ENCODE peak calls at places on chromosomes 1 and 21, in four cellular contexts. One of them, this sample, is unnamed.

GRCh38 chr1:177571485-177572076 is 398.3 kb downstream of the SEC16B start:
- DNase-seq in mesenchymal stem cell: no peak
- DNase-seq in H9: no peak
- DNase-seq in neuronal stem cell: no peak
- DNase-seq in this sample: no peak

GRCh38 chr1:207750901-207751300 is 953 bp upstream of the CD46 start:
- DNase-seq in H9: no peak
- DNase-seq in neuronal stem cell: no peak
- DNase-seq in mesenchymal stem cell: no peak
- DNase-seq in this sample: no peak

GRCh38 chr1:86502721-86503430 is 34.1 kb downstream of the CLCA1 start:
- DNase-seq in mesenchymal stem cell: no peak
- DNase-seq in neuronal stem cell: no peak
- DNase-seq in H9: peak
- DNase-seq in this sample: peak

GRCh38 chr1:196559314-196559713 is 48.9 kb downstream of the KCNT2 start:
- DNase-seq in H9: no peak
- DNase-seq in neuronal stem cell: no peak
- DNase-seq in mesenchymal stem cell: no peak
- DNase-seq in this sample: no peak

GRCh38 chr1:214259353-214259982 is 21.5 kb upstream of the SMYD2 start:
- DNase-seq in H9: no peak
- DNase-seq in mesenchymal stem cell: peak
- DNase-seq in neuronal stem cell: no peak
- DNase-seq in this sample: no peak

GRCh38 chr21:39118604-39119215 is 64.5 kb downstream of the PSMG1 start:
- DNase-seq in H9: no peak
- DNase-seq in neuronal stem cell: no peak
- DNase-seq in mesenchymal stem cell: no peak
- DNase-seq in this sample: no peak

GRCh38 chr1:179910934-179911333 is 28.8 kb downstream of the TOR1AIP1 start:
- DNase-seq in neuronal stem cell: no peak
- DNase-seq in mesenchymal stem cell: no peak
- DNase-seq in H9: no peak
- DNase-seq in this sample: no peak

GRCh38 chr21:35508389-35508888 is 459.3 kb upstream of the RUNX1 start:
- DNase-seq in H9: peak
- DNase-seq in neuronal stem cell: peak
- DNase-seq in mesenchymal stem cell: peak
- DNase-seq in this sample: peak

GRCh38 chr1:77820121-77820520 is 40.7 kb downstream of the MIGA1 start:
- DNase-seq in H9: no peak
- DNase-seq in neuronal stem cell: no peak
- DNase-seq in mesenchymal stem cell: no peak
- DNase-seq in this sample: no peak

GRCh38 chr1:222240536-222241181 is 307.2 kb downstream of the HHIPL2 start:
- DNase-seq in mesenchymal stem cell: peak
- DNase-seq in neuronal stem cell: no peak
- DNase-seq in H9: no peak
- DNase-seq in this sample: peak

GRCh38 chr1:38929476-38929875 is 12.2 kb downstream of the RHBDL2 start:
- DNase-seq in H9: peak
- DNase-seq in neuronal stem cell: peak
- DNase-seq in mesenchymal stem cell: no peak
- DNase-seq in this sample: no peak

GRCh38 chr1:225840223-225840610 is 30.3 kb downstream of the EPHX1 start:
- DNase-seq in H9: no peak
- DNase-seq in mesenchymal stem cell: no peak
- DNase-seq in neuronal stem cell: no peak
- DNase-seq in this sample: no peak

GRCh38 chr1:113307771-113308451 is 82.4 kb upstream of the MAGI3 start:
- DNase-seq in mesenchymal stem cell: peak
- DNase-seq in neuronal stem cell: no peak
- DNase-seq in H9: no peak
- DNase-seq in this sample: peak

GRCh38 chr1:151819227-151819835 is 12.3 kb downstream of the RORC start:
- DNase-seq in neuronal stem cell: no peak
- DNase-seq in H9: no peak
- DNase-seq in mesenchymal stem cell: no peak
- DNase-seq in this sample: no peak

GRCh38 chr1:235703516-235703915 is 53.9 kb upstream of the GNG4 start:
- DNase-seq in H9: no peak
- DNase-seq in neuronal stem cell: no peak
- DNase-seq in mesenchymal stem cell: no peak
- DNase-seq in this sample: no peak

GRCh38 chr1:42680921-42681683 is 1.1 kb upstream of the YBX1 start:
- DNase-seq in neuronal stem cell: no peak
- DNase-seq in mesenchymal stem cell: peak
- DNase-seq in H9: no peak
- DNase-seq in this sample: peak

GRCh38 chr1:91166106-91166712 is 144.4 kb upstream of the ZNF644 start:
- DNase-seq in neuronal stem cell: peak
- DNase-seq in H9: peak
- DNase-seq in mesenchymal stem cell: peak
- DNase-seq in this sample: peak

GRCh38 chr1:86778510-86779218 is 74.3 kb downstream of the SH3GLB1 start:
- DNase-seq in H9: no peak
- DNase-seq in mesenchymal stem cell: no peak
- DNase-seq in neuronal stem cell: no peak
- DNase-seq in this sample: peak

GRCh38 chr1:224114787-224115175 is 870 bp downstream of the FBXO28 start:
- DNase-seq in neuronal stem cell: no peak
- DNase-seq in H9: no peak
- DNase-seq in mesenchymal stem cell: peak
- DNase-seq in this sample: no peak

GRCh38 chr21:15279484-15279883 is 214.7 kb upstream of the NRIP1 start:
- DNase-seq in H9: no peak
- DNase-seq in mesenchymal stem cell: no peak
- DNase-seq in neuronal stem cell: no peak
- DNase-seq in this sample: no peak

GRCh38 chr1:242245255-242245654 is 246.4 kb upstream of the MAP1LC3C start:
- DNase-seq in neuronal stem cell: no peak
- DNase-seq in mesenchymal stem cell: no peak
- DNase-seq in H9: no peak
- DNase-seq in this sample: no peak

GRCh38 chr1:205791568-205792180 is 16.4 kb upstream of the RAB29 start:
- DNase-seq in H9: peak
- DNase-seq in mesenchymal stem cell: peak
- DNase-seq in neuronal stem cell: peak
- DNase-seq in this sample: peak

GRCh38 chr1:226814751-226815496 is 55.5 kb upstream of the PSEN2 start:
- DNase-seq in H9: no peak
- DNase-seq in mesenchymal stem cell: peak
- DNase-seq in neuronal stem cell: no peak
- DNase-seq in this sample: peak

GRCh38 chr1:96370752-96371151 is 350.8 kb upstream of the PTBP2 start:
- DNase-seq in neuronal stem cell: no peak
- DNase-seq in mesenchymal stem cell: peak
- DNase-seq in H9: no peak
- DNase-seq in this sample: peak

GRCh38 chr1:23555949-23556640 is 3.2 kb downstream of the ID3 start:
- DNase-seq in mesenchymal stem cell: peak
- DNase-seq in neuronal stem cell: no peak
- DNase-seq in H9: peak
- DNase-seq in this sample: peak

GRCh38 chr1:244862354-244862698 is 2.0 kb downstream of the HNRNPU start:
- DNase-seq in mesenchymal stem cell: peak
- DNase-seq in neuronal stem cell: no peak
- DNase-seq in H9: no peak
- DNase-seq in this sample: no peak

GRCh38 chr1:212491454-212491853 is 58.7 kb downstream of the NENF start:
- DNase-seq in mesenchymal stem cell: no peak
- DNase-seq in neuronal stem cell: no peak
- DNase-seq in H9: no peak
- DNase-seq in this sample: peak

GRCh38 chr1:230250676-230251075 is 175.5 kb downstream of the PGBD5 start:
- DNase-seq in H9: peak
- DNase-seq in mesenchymal stem cell: no peak
- DNase-seq in neuronal stem cell: no peak
- DNase-seq in this sample: no peak

GRCh38 chr21:29669416-29669815 is 270.4 kb downstream of the GRIK1 start:
- DNase-seq in mesenchymal stem cell: no peak
- DNase-seq in H9: no peak
- DNase-seq in neuronal stem cell: no peak
- DNase-seq in this sample: peak

GRCh38 chr1:3905266-3905952 is 5.3 kb upstream of the C1orf174 start:
- DNase-seq in H9: no peak
- DNase-seq in neuronal stem cell: no peak
- DNase-seq in mesenchymal stem cell: no peak
- DNase-seq in this sample: no peak

GRCh38 chr1:234826352-234826751 is 216.4 kb upstream of the IRF2BP2 start:
- DNase-seq in neuronal stem cell: no peak
- DNase-seq in mesenchymal stem cell: no peak
- DNase-seq in H9: no peak
- DNase-seq in this sample: no peak

GRCh38 chr1:207058878-207059867 is 6.1 kb downstream of the PFKFB2 start:
- DNase-seq in H9: peak
- DNase-seq in neuronal stem cell: no peak
- DNase-seq in mesenchymal stem cell: no peak
- DNase-seq in this sample: no peak

GRCh38 chr1:21652101-21652936 is 16.8 kb downstream of the RAP1GAP start:
- DNase-seq in H9: no peak
- DNase-seq in neuronal stem cell: no peak
- DNase-seq in mesenchymal stem cell: no peak
- DNase-seq in this sample: no peak

GRCh38 chr1:155975375-155976061 is 2.8 kb downstream of the ARHGEF2 start:
- DNase-seq in H9: no peak
- DNase-seq in neuronal stem cell: no peak
- DNase-seq in mesenchymal stem cell: no peak
- DNase-seq in this sample: no peak
- H3K4ac ChIP-seq in H9: no peak
- H3K4ac ChIP-seq in neuronal stem cell: no peak
- H3K4ac ChIP-seq in mesenchymal stem cell: peak
- H3K4ac ChIP-seq in this sample: peak

DNA sequence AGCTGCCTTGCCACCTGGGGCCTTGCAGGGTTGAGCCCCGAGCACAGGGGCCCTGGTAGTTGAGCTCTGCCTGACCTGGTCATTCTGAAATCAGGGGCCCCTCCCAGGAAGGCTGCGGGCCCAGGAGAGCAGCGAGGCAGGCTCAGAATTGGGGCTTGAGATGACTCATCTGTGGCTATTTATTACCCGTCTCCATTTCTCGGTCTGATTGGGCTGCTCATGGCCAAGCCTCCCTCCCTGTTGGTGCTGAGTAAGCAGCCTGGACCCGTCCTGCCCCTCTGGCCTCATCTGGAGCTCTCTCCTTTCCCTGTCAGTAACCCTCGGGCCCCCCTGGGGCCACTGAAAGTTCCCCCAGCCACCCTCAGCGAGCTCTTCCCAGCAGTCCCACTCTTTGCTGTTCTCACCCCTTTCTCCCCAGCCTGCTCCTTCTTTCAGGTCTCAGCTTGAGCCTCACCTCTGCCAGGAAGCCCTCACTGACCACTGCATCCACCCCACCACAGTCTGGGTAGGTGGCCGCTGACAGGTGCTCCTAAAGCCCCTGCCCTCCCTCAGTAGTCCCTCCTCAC is 11.0 kb upstream of the TNFRSF8 start:
- DNase-seq in neuronal stem cell: no peak
- DNase-seq in mesenchymal stem cell: peak
- DNase-seq in H9: peak
- DNase-seq in this sample: no peak
- H3K4ac ChIP-seq in neuronal stem cell: no peak
- H3K4ac ChIP-seq in mesenchymal stem cell: peak
- H3K4ac ChIP-seq in H9: no peak
- H3K4ac ChIP-seq in this sample: no peak

DNA sequence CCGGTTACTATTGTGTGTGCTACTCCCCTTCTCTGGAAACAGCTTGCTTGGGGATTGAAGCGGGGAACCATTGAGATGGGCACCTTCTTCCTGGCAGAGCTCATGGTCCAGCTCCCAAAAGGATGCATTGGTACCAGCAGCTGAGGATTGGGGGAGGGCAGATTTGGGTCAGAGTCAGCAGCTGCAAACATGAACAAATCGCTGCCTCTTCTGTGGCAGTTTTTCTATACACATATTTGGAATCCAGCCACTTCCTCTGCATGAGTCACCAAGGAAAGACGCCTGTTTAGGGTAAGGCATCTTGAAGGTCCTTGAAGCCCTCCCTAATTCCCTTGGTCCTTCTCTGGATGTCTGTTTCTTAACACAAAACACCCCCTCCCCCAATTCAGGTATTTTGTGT is 104.7 kb downstream of the DAB1 start:
- DNase-seq in H9: no peak
- DNase-seq in mesenchymal stem cell: peak
- DNase-seq in neuronal stem cell: no peak
- DNase-seq in this sample: no peak
- H3K4ac ChIP-seq in H9: no peak
- H3K4ac ChIP-seq in mesenchymal stem cell: no peak
- H3K4ac ChIP-seq in neuronal stem cell: no peak
- H3K4ac ChIP-seq in this sample: no peak

GRCh38 chr21:45386728-45387371 is 18.1 kb upstream of the COL18A1 start:
- DNase-seq in neuronal stem cell: no peak
- DNase-seq in mesenchymal stem cell: peak
- DNase-seq in H9: no peak
- DNase-seq in this sample: no peak

GRCh38 chr21:45386336-45386727 is 18.6 kb upstream of the COL18A1 start:
- DNase-seq in mesenchymal stem cell: no peak
- DNase-seq in neuronal stem cell: no peak
- DNase-seq in H9: no peak
- DNase-seq in this sample: no peak

GRCh38 chr21:45384656-45385548 is 20.1 kb upstream of the COL18A1 start:
- DNase-seq in mesenchymal stem cell: no peak
- DNase-seq in H9: no peak
- DNase-seq in neuronal stem cell: no peak
- DNase-seq in this sample: no peak

GRCh38 chr21:45383615-45384201 is 21.3 kb upstream of the COL18A1 start:
- DNase-seq in mesenchymal stem cell: no peak
- DNase-seq in H9: peak
- DNase-seq in neuronal stem cell: no peak
- DNase-seq in this sample: no peak

DNA sequence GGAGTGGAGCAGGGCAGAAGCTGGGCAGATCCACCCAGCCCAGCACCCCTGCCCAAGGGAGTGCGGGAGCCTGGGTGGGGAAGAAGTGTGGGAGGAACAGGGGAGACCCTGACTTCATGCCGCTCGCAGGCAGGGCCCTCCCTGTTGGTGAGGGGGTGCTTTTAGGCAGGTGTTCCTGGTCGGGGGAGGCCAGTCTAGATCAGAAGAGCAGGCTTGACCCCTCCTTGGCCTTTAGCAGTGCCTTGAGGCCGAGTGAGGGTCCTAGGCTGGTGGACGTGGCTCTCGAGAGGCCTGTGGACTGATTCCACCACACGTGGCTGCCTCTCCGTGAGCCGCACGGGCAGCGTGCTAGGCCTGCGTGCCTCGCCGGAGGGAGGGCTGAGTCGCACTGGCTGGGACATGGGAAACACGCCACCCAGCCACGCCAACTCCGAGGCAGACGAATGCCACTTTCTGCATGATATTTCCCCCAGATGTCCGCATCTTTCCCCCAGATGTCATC is 19.4 kb upstream of the COL18A1 start:
- DNase-seq in H9: no peak
- DNase-seq in neuronal stem cell: no peak
- DNase-seq in mesenchymal stem cell: no peak
- DNase-seq in this sample: no peak
- H3K4ac ChIP-seq in H9: no peak
- H3K4ac ChIP-seq in neuronal stem cell: no peak
- H3K4ac ChIP-seq in mesenchymal stem cell: peak
- H3K4ac ChIP-seq in this sample: peak

GRCh38 chr21:27566521-27566920 is 599.6 kb upstream of the ADAMTS5 start:
- DNase-seq in mesenchymal stem cell: no peak
- DNase-seq in H9: no peak
- DNase-seq in neuronal stem cell: no peak
- DNase-seq in this sample: no peak
- H3K4ac ChIP-seq in mesenchymal stem cell: no peak
- H3K4ac ChIP-seq in H9: no peak
- H3K4ac ChIP-seq in neuronal stem cell: no peak
- H3K4ac ChIP-seq in this sample: no peak